ENCODE peak calls at places on chromosome 21, in five cellular contexts. F is kidney tubule cell, L is NCI-H2107, B is fibroblast of lung, K is mesothelial cell of epicardium. D is an unnamed sample.

GRCh38 chr21:33844104-33844889 is 71.3 kb downstream of the ATP5PO start:
- DNase-seq in F (no peak), L (no peak), B (no peak), K (no peak), D (no peak)

GRCh38 chr21:45306832-45307571 is 19.3 kb upstream of the POFUT2 start:
- DNase-seq in F (peak), L (no peak), B (peak), K (no peak), D (no peak)

GRCh38 chr21:26966978-26967913 is at the start of gene ADAMTS5:
- DNase-seq in F (peak), L (no peak), B (peak), K (peak), D (peak)

GRCh38 chr21:24045775-24046215 is 1561.5 kb downstream of the MRPL39 start:
- DNase-seq in F (peak), L (no peak), B (peak), K (no peak), D (no peak)

GRCh38 chr21:36699026-36699545 is at the start of gene SIM2:
- DNase-seq in F (peak), L (no peak), B (no peak), K (no peak), D (no peak)

GRCh38 chr21:15028186-15028585 is 36.6 kb downstream of the NRIP1 start:
- DNase-seq in F (no peak), L (no peak), B (no peak), K (no peak), D (no peak)

GRCh38 chr21:17441370-17441769 is 71.5 kb upstream of the CXADR start:
- DNase-seq in F (no peak), L (peak), B (peak), K (no peak), D (no peak)

GRCh38 chr21:14620152-14620551 is 74.0 kb upstream of the SAMSN1 start:
- DNase-seq in F (no peak), L (no peak), B (no peak), K (no peak), D (no peak)

GRCh38 chr21:17578162-17578561 is 34.5 kb downstream of the BTG3 start:
- DNase-seq in F (no peak), L (no peak), B (no peak), K (no peak), D (no peak)

GRCh38 chr21:31559368-31560119 is 99.9 kb upstream of the SOD1 start:
- DNase-seq in F (peak), L (peak), B (peak), K (peak), D (peak)

GRCh38 chr21:43312011-43312410 is 114.9 kb downstream of the SIK1 start:
- DNase-seq in F (peak), L (no peak), B (no peak), K (no peak), D (no peak)

GRCh38 chr21:44712203-44713028 is 1.0 kb upstream of the TSPEAR start:
- DNase-seq in F (no peak), L (no peak), B (no peak), K (peak), D (no peak)

GRCh38 chr21:40687625-40688024 is 159.3 kb downstream of the DSCAM start:
- DNase-seq in F (no peak), L (no peak), B (no peak), K (no peak), D (no peak)

GRCh38 chr21:33265664-33266049 is 510 bp upstream of the IL10RB start:
- DNase-seq in F (peak), L (no peak), B (no peak), K (no peak), D (no peak)

GRCh38 chr21:36718951-36719501 is 20.1 kb downstream of the SIM2 start:
- DNase-seq in F (peak), L (no peak), B (no peak), K (no peak), D (no peak)

GRCh38 chr21:43861716-43862115 is 3.3 kb upstream of the AGPAT3 start:
- DNase-seq in F (no peak), L (peak), B (no peak), K (no peak), D (no peak)

GRCh38 chr21:40117236-40117635 is 250.0 kb downstream of the PCP4 start:
- DNase-seq in F (no peak), L (no peak), B (no peak), K (no peak), D (no peak)

GRCh38 chr21:27823652-27824201 is 856.8 kb upstream of the ADAMTS5 start:
- DNase-seq in F (no peak), L (no peak), B (no peak), K (no peak), D (no peak)

GRCh38 chr21:17451364-17451869 is 61.4 kb upstream of the CXADR start:
- DNase-seq in F (peak), L (no peak), B (peak), K (no peak), D (no peak)

GRCh38 chr21:27448960-27449359 is 482.1 kb upstream of the ADAMTS5 start:
- DNase-seq in F (no peak), L (no peak), B (no peak), K (no peak), D (no peak)

GRCh38 chr21:40512590-40512989 is 334.4 kb downstream of the DSCAM start:
- DNase-seq in F (no peak), L (no peak), B (no peak), K (no peak), D (no peak)

GRCh38 chr21:34693192-34693810 is 24.5 kb downstream of the CLIC6 start:
- DNase-seq in F (peak), L (no peak), B (peak), K (no peak), D (no peak)

GRCh38 chr21:36980280-36981048 is 14.0 kb upstream of the HLCS start:
- DNase-seq in F (peak), L (no peak), B (no peak), K (no peak), D (no peak)

GRCh38 chr21:44299458-44300261 is at the start of gene PFKL:
- DNase-seq in F (peak), L (peak), B (peak), K (peak), D (peak)

GRCh38 chr21:42142141-42142540 is 71.0 kb downstream of the UMODL1 start:
- DNase-seq in F (no peak), L (no peak), B (no peak), K (no peak), D (no peak)

D was measured in D721Med.